ENCODE peak calls at places on chromosomes 11 and 22, in six cellular contexts. One of them, this sample, is unnamed.

GRCh38 chr11:125951731-125952130 is 5.9 kb downstream of the VSIG10L2 start:
- DNase-seq in Peyer's patch: no peak
- DNase-seq in IMR-90: no peak
- DNase-seq in suprapubic skin: no peak
- DNase-seq in body of pancreas: no peak
- DNase-seq in transverse colon: no peak
- DNase-seq in this sample: peak

GRCh38 chr11:102733232-102733875 is 8.6 kb upstream of the MMP8 start:
- DNase-seq in suprapubic skin: no peak
- DNase-seq in body of pancreas: peak
- DNase-seq in transverse colon: peak
- DNase-seq in IMR-90: peak
- DNase-seq in Peyer's patch: peak
- DNase-seq in this sample: no peak

GRCh38 chr11:70505761-70506657 is 107.7 kb downstream of the CTTN start:
- DNase-seq in transverse colon: no peak
- DNase-seq in suprapubic skin: no peak
- DNase-seq in body of pancreas: no peak
- DNase-seq in Peyer's patch: no peak
- DNase-seq in IMR-90: no peak
- DNase-seq in this sample: no peak

GRCh38 chr11:70697701-70698100 is 299.4 kb downstream of the CTTN start:
- DNase-seq in transverse colon: no peak
- DNase-seq in Peyer's patch: no peak
- DNase-seq in IMR-90: no peak
- DNase-seq in body of pancreas: no peak
- DNase-seq in suprapubic skin: no peak
- DNase-seq in this sample: no peak

GRCh38 chr11:34475656-34476055 is 36.9 kb downstream of the CAT start:
- DNase-seq in transverse colon: no peak
- DNase-seq in Peyer's patch: no peak
- DNase-seq in suprapubic skin: no peak
- DNase-seq in body of pancreas: no peak
- DNase-seq in IMR-90: no peak
- DNase-seq in this sample: no peak

GRCh38 chr11:35787626-35788025 is 125.1 kb downstream of the TRIM44 start:
- DNase-seq in transverse colon: no peak
- DNase-seq in suprapubic skin: no peak
- DNase-seq in body of pancreas: no peak
- DNase-seq in Peyer's patch: no peak
- DNase-seq in IMR-90: no peak
- DNase-seq in this sample: no peak

GRCh38 chr11:1557904-1558831 is 13.9 kb downstream of the DUSP8 start:
- DNase-seq in transverse colon: peak
- DNase-seq in IMR-90: peak
- DNase-seq in body of pancreas: peak
- DNase-seq in suprapubic skin: no peak
- DNase-seq in Peyer's patch: no peak
- DNase-seq in this sample: peak

GRCh38 chr22:22552630-22553029 is 6.4 kb downstream of the PRAME start:
- DNase-seq in IMR-90: no peak
- DNase-seq in transverse colon: no peak
- DNase-seq in Peyer's patch: no peak
- DNase-seq in body of pancreas: no peak
- DNase-seq in suprapubic skin: no peak
- DNase-seq in this sample: no peak

GRCh38 chr22:17743661-17744411 is 30.4 kb downstream of the BID start:
- DNase-seq in IMR-90: no peak
- DNase-seq in transverse colon: no peak
- DNase-seq in suprapubic skin: no peak
- DNase-seq in Peyer's patch: no peak
- DNase-seq in body of pancreas: no peak
- DNase-seq in this sample: no peak

GRCh38 chr11:110761994-110762393 is 49.8 kb upstream of the ARHGAP20 start:
- DNase-seq in Peyer's patch: no peak
- DNase-seq in body of pancreas: no peak
- DNase-seq in IMR-90: no peak
- DNase-seq in transverse colon: no peak
- DNase-seq in suprapubic skin: no peak
- DNase-seq in this sample: no peak

GRCh38 chr11:47139878-47140277 is 36.8 kb downstream of the ARFGAP2 start:
- DNase-seq in suprapubic skin: no peak
- DNase-seq in IMR-90: no peak
- DNase-seq in Peyer's patch: no peak
- DNase-seq in transverse colon: no peak
- DNase-seq in body of pancreas: peak
- DNase-seq in this sample: no peak
- TF ChIP-seq POLR2A in suprapubic skin: no peak
- TF ChIP-seq POLR2A in IMR-90: no peak
- TF ChIP-seq POLR2A in Peyer's patch: no peak
- TF ChIP-seq POLR2A in transverse colon: no peak
- TF ChIP-seq POLR2A in body of pancreas: no peak
- TF ChIP-seq POLR2A in this sample: no peak

GRCh38 chr22:36921309-36922096 is 8.1 kb downstream of the CSF2RB start:
- DNase-seq in suprapubic skin: no peak
- DNase-seq in body of pancreas: no peak
- DNase-seq in IMR-90: no peak
- DNase-seq in transverse colon: peak
- DNase-seq in Peyer's patch: no peak
- DNase-seq in this sample: no peak
- TF ChIP-seq POLR2A in suprapubic skin: no peak
- TF ChIP-seq POLR2A in body of pancreas: no peak
- TF ChIP-seq POLR2A in IMR-90: no peak
- TF ChIP-seq POLR2A in transverse colon: no peak
- TF ChIP-seq POLR2A in Peyer's patch: no peak
- TF ChIP-seq POLR2A in this sample: no peak

GRCh38 chr11:65502852-65503603 is 4.2 kb downstream of the MALAT1 start:
- DNase-seq in suprapubic skin: no peak
- DNase-seq in IMR-90: peak
- DNase-seq in transverse colon: no peak
- DNase-seq in Peyer's patch: peak
- DNase-seq in body of pancreas: no peak
- DNase-seq in this sample: no peak
- TF ChIP-seq POLR2A in suprapubic skin: peak
- TF ChIP-seq POLR2A in IMR-90: no peak
- TF ChIP-seq POLR2A in transverse colon: peak
- TF ChIP-seq POLR2A in Peyer's patch: peak
- TF ChIP-seq POLR2A in body of pancreas: peak
- TF ChIP-seq POLR2A in this sample: no peak

DNA sequence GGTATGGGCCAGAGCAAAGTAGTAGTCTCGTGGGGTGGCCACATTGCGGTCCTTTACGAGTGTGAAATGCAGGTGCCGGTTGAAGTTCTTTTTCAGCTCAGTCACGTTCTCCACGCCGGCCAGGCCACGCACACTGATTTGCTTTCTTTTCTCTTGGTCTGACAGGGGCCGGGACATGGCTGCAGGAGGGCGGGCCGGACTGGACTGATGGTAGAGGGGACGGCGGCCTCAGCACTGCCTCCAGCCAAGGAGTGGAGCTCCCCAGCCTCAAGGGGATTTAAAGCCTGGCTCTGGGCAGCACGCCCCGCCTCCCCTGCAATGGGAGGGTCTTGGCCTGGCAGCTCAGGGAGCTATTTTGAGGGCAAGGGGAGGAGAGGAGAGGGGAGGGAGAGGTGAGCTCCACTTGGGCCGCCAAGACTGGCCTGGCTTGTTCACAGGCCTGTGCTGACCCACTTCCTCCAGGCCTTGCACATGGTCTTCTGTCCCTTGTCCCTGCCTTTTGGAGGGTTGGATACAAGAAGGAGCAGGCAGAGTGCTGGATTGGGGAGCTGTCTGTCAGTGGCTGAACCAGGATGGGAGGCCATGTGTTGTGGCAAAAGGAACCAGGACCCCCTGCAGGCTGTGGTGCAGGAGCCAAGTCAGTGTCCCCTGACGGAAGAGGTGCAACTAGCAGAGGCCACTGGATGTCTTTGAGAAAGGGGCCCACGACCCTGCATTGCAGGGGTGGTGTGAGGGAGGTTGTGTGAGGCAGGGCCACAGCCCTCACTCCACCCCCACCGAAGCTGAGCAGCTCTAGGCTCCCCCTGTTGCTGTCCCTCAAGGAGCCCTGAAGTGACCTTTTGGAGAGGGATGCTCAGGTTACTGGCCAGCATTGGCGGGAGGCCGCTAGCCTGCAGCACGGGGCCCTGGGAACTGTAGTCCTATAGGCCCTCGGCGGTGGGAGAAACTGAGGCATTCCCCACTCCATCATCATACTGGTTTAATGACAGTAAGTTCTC is at the start of gene PYGM:
- DNase-seq in IMR-90: no peak
- DNase-seq in suprapubic skin: no peak
- DNase-seq in transverse colon: no peak
- DNase-seq in body of pancreas: no peak
- DNase-seq in Peyer's patch: peak
- DNase-seq in this sample: peak
- TF ChIP-seq POLR2A in IMR-90: peak
- TF ChIP-seq POLR2A in suprapubic skin: no peak
- TF ChIP-seq POLR2A in transverse colon: no peak
- TF ChIP-seq POLR2A in body of pancreas: no peak
- TF ChIP-seq POLR2A in Peyer's patch: no peak
- TF ChIP-seq POLR2A in this sample: no peak

This sample was measured in ovary.